ENCODE peak calls at places on chromosome 21, in six cellular contexts. U, P, L, T, X and D are unnamed samples.

GRCh38 chr21:35084869-35085268 is 35.8 kb upstream of the RUNX1 start:
- DNase-seq in P (no peak), U (no peak), X (no peak), T (no peak), L (no peak), D (no peak)

GRCh38 chr21:38766987-38767722 is 38.6 kb upstream of the ETS2 start:
- DNase-seq in U (no peak), L (no peak), T (no peak), X (no peak), P (no peak), D (no peak)

GRCh38 chr21:22224261-22224660 is 1226.1 kb downstream of the NCAM2 start:
- DNase-seq in P (no peak), T (no peak), X (no peak), U (no peak), L (no peak), D (no peak)

GRCh38 chr21:36630485-36631206 is 68.3 kb upstream of the SIM2 start:
- DNase-seq in X (peak; percentile 16), U (peak; percentile 75), P (peak; percentile 22), T (peak; percentile 26), L (peak; percentile 46), D (peak; percentile 57)

GRCh38 chr21:42688226-42688840 is 34.9 kb downstream of the PDE9A start:
- DNase-seq in L (no peak), X (no peak), U (no peak), P (no peak), T (no peak), D (no peak)

GRCh38 chr21:36183144-36183795 is 26.6 kb downstream of the DOP1B start:
- DNase-seq in X (no peak), P (no peak), T (no peak), L (no peak), U (no peak), D (no peak)

GRCh38 chr21:46002841-46003574 is 21.4 kb downstream of the COL6A1 start:
- DNase-seq in U (no peak), L (no peak), T (peak; percentile 16), P (no peak), X (peak; percentile 27), D (peak; percentile 8)

GRCh38 chr21:37145635-37146111 is 72.6 kb downstream of the TTC3 start:
- DNase-seq in X (no peak), T (no peak), P (no peak), L (no peak), U (no peak), D (no peak)

GRCh38 chr21:43733060-43733459 is 14.1 kb downstream of the PDXK start:
- DNase-seq in L (no peak), U (no peak), X (no peak), P (no peak), T (no peak), D (no peak)

GRCh38 chr21:26469789-26470188 is 103.3 kb downstream of the CYYR1 start:
- DNase-seq in U (no peak), T (no peak), L (no peak), X (no peak), P (peak; percentile 49), D (no peak)

GRCh38 chr21:31682625-31683024 is 23.1 kb downstream of the SOD1 start:
- DNase-seq in P (no peak), T (no peak), U (no peak), X (no peak), L (no peak), D (no peak)

GRCh38 chr21:31684918-31685317 is 25.4 kb downstream of the SOD1 start:
- DNase-seq in P (no peak), X (no peak), T (no peak), L (no peak), U (no peak), D (no peak)

GRCh38 chr21:31686272-31686913 is 26.9 kb downstream of the SOD1 start:
- DNase-seq in L (no peak), T (no peak), X (no peak), U (no peak), P (no peak), D (no peak)

GRCh38 chr21:31687108-31687507 is 27.6 kb downstream of the SOD1 start:
- DNase-seq in L (no peak), X (no peak), U (no peak), P (no peak), T (no peak), D (no peak)

GRCh38 chr21:31683029-31683428 is 23.5 kb downstream of the SOD1 start:
- DNase-seq in P (no peak), L (no peak), T (no peak), U (no peak), X (no peak), D (no peak)
- TF ChIP-seq CTCF in P (no peak), L (peak; percentile 6), T (no peak), U (peak; percentile 22), X (no peak), D (no peak)

GRCh38 chr21:14773777-14774345 is 227.7 kb upstream of the SAMSN1 start:
- DNase-seq in L (peak; percentile 20), U (peak; percentile 3), P (peak; percentile 75), T (peak; percentile 15), X (peak; percentile 15), D (no peak)
- TF ChIP-seq CTCF in L (peak; percentile 39), U (peak; percentile 63), P (peak; percentile 20), T (peak; percentile 51), X (peak; percentile 6), D (peak; percentile 45)

DNA sequence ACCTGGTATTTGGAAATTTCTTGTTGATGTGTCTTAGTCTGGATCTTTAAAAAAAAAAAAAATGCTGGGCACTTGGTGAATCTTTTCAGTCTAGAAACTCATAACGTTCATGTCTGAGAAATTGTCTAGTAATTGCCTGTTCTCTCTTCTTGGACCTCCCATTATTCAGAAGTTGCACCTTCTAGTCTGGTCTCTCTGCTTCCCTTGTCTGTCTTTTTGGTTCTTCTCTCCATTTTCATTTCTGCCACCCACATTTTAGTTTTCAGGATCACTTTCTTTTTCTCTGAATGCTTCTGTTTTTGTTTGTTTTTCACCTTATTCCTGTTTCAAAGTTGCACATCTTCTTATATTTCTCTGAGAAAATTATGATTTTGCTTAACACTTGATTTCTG is 21.2 kb downstream of the BACE2 start:
- DNase-seq in X (no peak), L (no peak), U (no peak), P (no peak), T (no peak), D (no peak)
- TF ChIP-seq CTCF in X (no peak), L (no peak), U (no peak), P (no peak), T (no peak), D (no peak)

GRCh38 chr21:14955936-14956520 is 108.8 kb downstream of the NRIP1 start:
- DNase-seq in T (no peak), L (no peak), U (no peak), P (no peak), X (no peak), D (no peak)

GRCh38 chr21:14949603-14950002 is 115.2 kb downstream of the NRIP1 start:
- DNase-seq in X (no peak), T (no peak), U (no peak), P (no peak), L (no peak), D (no peak)

GRCh38 chr21:14957836-14958235 is 107.0 kb downstream of the NRIP1 start:
- DNase-seq in U (no peak), L (no peak), P (no peak), X (no peak), T (no peak), D (no peak)

GRCh38 chr21:14956826-14957225 is 108.0 kb downstream of the NRIP1 start:
- DNase-seq in T (no peak), U (no peak), P (no peak), L (no peak), X (no peak), D (no peak)

DNA sequence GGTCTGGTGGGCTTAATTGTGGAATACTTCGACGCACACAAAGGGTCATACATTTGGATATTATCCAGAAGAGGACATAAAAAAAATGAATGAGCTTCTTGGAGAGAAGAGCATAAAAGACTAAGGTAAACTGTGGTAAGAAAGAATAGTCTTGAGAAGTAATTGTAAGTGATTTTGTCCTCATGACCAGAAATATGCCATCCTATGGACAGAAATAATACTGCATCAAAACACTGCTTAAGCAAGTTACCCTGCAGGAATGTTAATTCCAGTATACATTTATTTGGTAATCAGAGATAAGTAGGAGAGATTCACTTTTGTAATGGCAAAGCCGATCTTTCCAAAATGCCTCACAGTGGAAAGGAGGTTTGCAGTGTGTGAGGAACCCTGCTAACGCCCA is 111.9 kb downstream of the NRIP1 start:
- DNase-seq in T (no peak), X (no peak), L (no peak), U (no peak), P (no peak), D (no peak)
- TF ChIP-seq CTCF in T (no peak), X (no peak), L (no peak), U (no peak), P (no peak), D (no peak)